ENCODE peak calls at places on chromosome 1, in four cellular contexts. E is H9, D is IMR-90, N is H1. Q is an unnamed sample.

GRCh38 chr1:58325797-58326196 is 220.7 kb downstream of the OMA1 start:
- DNase-seq in E (no peak), D (no peak), N (no peak), Q (no peak)

GRCh38 chr1:3072178-3072947 is 3.4 kb downstream of the PRDM16 start:
- DNase-seq in E (no peak), D (no peak), N (no peak), Q (no peak)

GRCh38 chr1:62131093-62131725 is 63.4 kb upstream of the L1TD1 start:
- DNase-seq in E (peak), D (peak), N (no peak), Q (peak)

GRCh38 chr1:204889681-204890373 is 19.2 kb downstream of the NFASC start:
- DNase-seq in E (no peak), D (no peak), N (no peak), Q (no peak)

GRCh38 chr1:174982971-174983689 is 16.6 kb upstream of the CACYBP start:
- DNase-seq in E (no peak), D (peak), N (no peak), Q (peak)

GRCh38 chr1:214640431-214641213 is 37.6 kb downstream of the CENPF start:
- DNase-seq in E (no peak), D (peak), N (no peak), Q (no peak)

GRCh38 chr1:157691285-157691920 is 9.2 kb downstream of the FCRL3 start:
- DNase-seq in E (no peak), D (peak), N (no peak), Q (peak)

GRCh38 chr1:205313681-205314308 is 7.8 kb downstream of the NUAK2 start:
- DNase-seq in E (peak), D (peak), N (peak), Q (peak)

GRCh38 chr1:8090241-8090702 is 64.2 kb upstream of the ERRFI1 start:
- DNase-seq in E (no peak), D (peak), N (no peak), Q (no peak)

GRCh38 chr1:156438278-156438987 is 62.1 kb downstream of the MEF2D start:
- DNase-seq in E (no peak), D (peak), N (no peak), Q (no peak)

GRCh38 chr1:11487196-11487751 is 8.3 kb downstream of the DISP3 start:
- DNase-seq in E (no peak), D (no peak), N (no peak), Q (no peak)

GRCh38 chr1:9561429-9561828 is 22.2 kb downstream of the SLC25A33 start:
- DNase-seq in E (no peak), D (peak), N (no peak), Q (peak)

GRCh38 chr1:226990133-226990716 is 50.1 kb downstream of the COQ8A start:
- DNase-seq in E (no peak), D (no peak), N (no peak), Q (no peak)

GRCh38 chr1:64834734-64835133 is 89.9 kb downstream of the RAVER2 start:
- DNase-seq in E (no peak), D (peak), N (no peak), Q (no peak)

GRCh38 chr1:41369531-41369930 is 8.3 kb downstream of the FOXO6 start:
- DNase-seq in E (no peak), D (no peak), N (no peak), Q (no peak)

GRCh38 chr1:212141404-212141803 is 105.9 kb downstream of the DTL start:
- DNase-seq in E (no peak), D (no peak), N (no peak), Q (no peak)

GRCh38 chr1:196372896-196373536 is 235.2 kb downstream of the KCNT2 start:
- DNase-seq in E (no peak), D (peak), N (no peak), Q (peak)

GRCh38 chr1:103256490-103256889 is 148.2 kb upstream of the COL11A1 start:
- DNase-seq in E (no peak), D (peak), N (no peak), Q (no peak)

GRCh38 chr1:114456586-114456985 is 54.4 kb downstream of the TRIM33 start:
- DNase-seq in E (no peak), D (no peak), N (no peak), Q (no peak)

GRCh38 chr1:12480748-12481362 is 137.2 kb downstream of the DHRS3 start:
- DNase-seq in E (no peak), D (peak), N (no peak), Q (peak)

GRCh38 chr1:216425577-216425976 is 2.3 kb upstream of the USH2A start:
- DNase-seq in E (no peak), D (peak), N (no peak), Q (peak)

GRCh38 chr1:92482404-92482664 is 4.4 kb downstream of the GFI1 start:
- DNase-seq in E (no peak), D (no peak), N (no peak), Q (no peak)

GRCh38 chr1:214164157-214164556 is 116.8 kb upstream of the SMYD2 start:
- DNase-seq in E (no peak), D (no peak), N (no peak), Q (no peak)

GRCh38 chr1:110227774-110228173 is 17.7 kb downstream of the KCNC4 start:
- DNase-seq in E (no peak), D (no peak), N (no peak), Q (no peak)

DNA sequence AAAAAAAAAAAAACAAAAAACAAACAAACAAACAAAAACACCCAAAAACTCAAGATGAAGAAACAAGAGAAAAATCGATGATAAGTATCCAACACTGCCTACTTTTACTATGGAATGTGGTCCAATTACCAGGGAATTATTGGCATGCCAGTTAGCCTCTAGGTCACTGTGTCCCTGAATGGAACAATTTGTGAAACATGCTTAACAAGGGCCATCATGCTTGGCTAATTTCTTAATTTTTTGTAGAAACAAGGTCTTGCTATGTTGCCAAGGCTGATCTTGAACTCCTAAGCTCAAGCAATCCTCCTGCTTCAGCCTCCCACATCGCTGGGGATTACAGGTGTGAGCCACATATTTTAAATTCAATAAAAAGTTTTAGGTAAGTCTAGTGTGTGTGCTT is 23.9 kb downstream of the PLPP3 start:
- DNase-seq in E (no peak), D (no peak), N (no peak), Q (no peak)
- H3K27ac ChIP-seq in E (no peak), D (no peak), N (no peak), Q (no peak)

GRCh38 chr1:18607289-18607760 is 23.3 kb upstream of the PAX7 start:
- DNase-seq in E (no peak), D (no peak), N (no peak), Q (no peak)
- H3K56ac ChIP-seq in E (no peak), D (no peak), N (no peak), Q (peak)

GRCh38 chr1:20322825-20323612 is 32.3 kb downstream of the VWA5B1 start:
- DNase-seq in E (no peak), D (peak), N (no peak), Q (no peak)
- H3K27ac ChIP-seq in E (no peak), D (peak), N (no peak), Q (no peak)

GRCh38 chr1:219926363-219926998 is 1.9 kb downstream of the SLC30A10 start:
- DNase-seq in E (no peak), D (no peak), N (no peak), Q (no peak)
- H3K56ac ChIP-seq in E (no peak), D (no peak), N (no peak), Q (no peak)

GRCh38 chr1:46131727-46132528 is 501 bp downstream of the PIK3R3 start:
- DNase-seq in E (no peak), D (peak), N (no peak), Q (peak)

GRCh38 chr1:46131093-46131492 is 1.3 kb downstream of the PIK3R3 start:
- DNase-seq in E (no peak), D (peak), N (no peak), Q (no peak)

GRCh38 chr1:46128336-46128735 is 4.1 kb downstream of the PIK3R3 start:
- DNase-seq in E (no peak), D (peak), N (no peak), Q (no peak)

GRCh38 chr1:46132529-46133180 is at the start of gene PIK3R3:
- DNase-seq in E (peak), D (peak), N (peak), Q (peak)

GRCh38 chr1:46130144-46130543 is 2.3 kb downstream of the PIK3R3 start:
- DNase-seq in E (no peak), D (no peak), N (no peak), Q (no peak)
- H3K27ac ChIP-seq in E (no peak), D (no peak), N (no peak), Q (no peak)

GRCh38 chr1:49842596-49842995 is 181.2 kb downstream of the AGBL4 start:
- DNase-seq in E (no peak), D (no peak), N (no peak), Q (no peak)

GRCh38 chr1:49841767-49842166 is 182.0 kb downstream of the AGBL4 start:
- DNase-seq in E (no peak), D (no peak), N (no peak), Q (no peak)
- H3K56ac ChIP-seq in E (no peak), D (no peak), N (no peak), Q (no peak)

GRCh38 chr1:16213013-16213412 is 561 bp upstream of the ARHGEF19 start:
- DNase-seq in E (no peak), D (no peak), N (no peak), Q (no peak)
- H3K27ac ChIP-seq in E (no peak), D (no peak), N (peak), Q (no peak)